ENCODE peak calls at places on chromosomes 3 and 15, in seven cellular contexts. H is A549; Q is iris pigment epithelial cell; Y is small intestine; X is pulmonary artery endothelial cell; R is cardiac fibroblast; V is stimulated activated naive CD8-positive, alpha-beta T cell treated with anti-CD3 and anti-CD28 coated beads, Interleukin-15, Interleukin-2, amounts not matched to agents 100 U/mL and 50 U/mL, for 24 hours. J is an unnamed sample.

GRCh38 chr15:92092391-92092790 is 238.9 kb downstream of the SLCO3A1 start:
- DNase-seq in H (no peak), Q (no peak), Y (no peak), X (no peak), R (no peak), V (no peak), J (no peak)

GRCh38 chr3:17910922-17911321 is 168.5 kb upstream of the TBC1D5 start:
- DNase-seq in H (no peak), Q (no peak), Y (no peak), X (no peak), R (no peak), V (no peak), J (no peak)

GRCh38 chr15:31768055-31768454 is 262.3 kb upstream of the CHRNA7 start:
- DNase-seq in H (no peak), Q (no peak), Y (no peak), X (no peak), R (no peak), V (no peak), J (no peak)

GRCh38 chr15:51380999-51381806 is 39.7 kb downstream of the GLDN start:
- DNase-seq in H (peak), Q (peak), Y (peak), X (peak), R (peak), V (peak), J (peak)

GRCh38 chr3:136653628-136654027 is 98.5 kb downstream of the STAG1 start:
- DNase-seq in H (no peak), Q (no peak), Y (no peak), X (no peak), R (no peak), V (no peak), J (no peak)

GRCh38 chr3:175672119-175672689 is 813.1 kb downstream of the NAALADL2 start:
- DNase-seq in H (no peak), Q (peak), Y (no peak), X (no peak), R (peak), V (no peak), J (no peak)

GRCh38 chr3:129359102-129359461 is 69.4 kb downstream of the EFCAB12 start:
- DNase-seq in H (no peak), Q (no peak), Y (no peak), X (no peak), R (no peak), V (no peak), J (no peak)

GRCh38 chr15:82047493-82048446 is 2.0 kb upstream of the MEX3B start:
- DNase-seq in H (no peak), Q (peak), Y (peak), X (no peak), R (peak), V (no peak), J (no peak)

GRCh38 chr3:177410734-177411133 is 213.5 kb upstream of the TBL1XR1 start:
- DNase-seq in H (no peak), Q (no peak), Y (peak), X (peak), R (no peak), V (no peak), J (no peak)

GRCh38 chr3:100602506-100603444 is 6.6 kb upstream of the ADGRG7 start:
- DNase-seq in H (peak), Q (peak), Y (peak), X (no peak), R (peak), V (no peak), J (peak)

J was measured in RCC 7860.